ENCODE peak calls at places on chromosomes 12 and 14, in five cellular contexts. D is H1, O is epithelial cell of proximal tubule, H is keratinocyte, R is epithelial cell of esophagus. Z is an unnamed sample.
A peak's percentile ranks its signal among the peaks of the same experiment; 100 is the strongest.

GRCh38 chr14:55913324-55914035 is 204.7 kb upstream of the PELI2 start:
- DNase-seq in D (no peak), O (peak; percentile 27), R (no peak), H (no peak), Z (no peak)

GRCh38 chr12:120800665-120801064 is 75.0 kb downstream of the ACADS start:
- DNase-seq in H (no peak), O (no peak), R (peak; percentile 10), D (no peak), Z (no peak)

GRCh38 chr14:21868442-21869046 is 194.9 kb upstream of the OR4E1 start:
- DNase-seq in H (peak; percentile 33), O (peak; percentile 27), R (peak; percentile 87), D (peak; percentile 88), Z (peak; percentile 39)

GRCh38 chr12:65152586-65152985 is 16.8 kb upstream of the LEMD3 start:
- DNase-seq in R (no peak), H (no peak), D (no peak), O (no peak), Z (no peak)

GRCh38 chr14:65332141-65332871 is 80.2 kb upstream of the FUT8 start:
- DNase-seq in D (no peak), H (no peak), R (peak; percentile 39), O (no peak), Z (no peak)

GRCh38 chr12:49867580-49868341 is 24.9 kb upstream of the BCDIN3D start:
- DNase-seq in R (peak; percentile 33), O (no peak), H (no peak), D (peak; percentile 24), Z (peak; percentile 57)

GRCh38 chr12:108232565-108232964 is 103.5 kb downstream of the WSCD2 start:
- DNase-seq in R (peak; percentile 4), D (no peak), H (no peak), O (no peak), Z (peak; percentile 18)

GRCh38 chr14:99157246-99157645 is 114.8 kb downstream of the BCL11B start:
- DNase-seq in D (peak; percentile 29), R (no peak), H (no peak), O (no peak), Z (no peak)

GRCh38 chr14:50816419-50817047 is 14.4 kb downstream of the NIN start:
- DNase-seq in D (no peak), R (no peak), O (no peak), H (no peak), Z (no peak)

GRCh38 chr12:68482660-68483059 is 128.0 kb upstream of the RAP1B start:
- DNase-seq in O (no peak), H (no peak), R (peak; percentile 65), D (no peak), Z (no peak)

GRCh38 chr12:96445743-96446655 is 43.4 kb upstream of the CFAP54 start:
- DNase-seq in O (no peak), H (peak; percentile 73), D (no peak), R (peak; percentile 96), Z (peak; percentile 63)

GRCh38 chr12:131458048-131458374 is 252.9 kb upstream of the SFSWAP start:
- DNase-seq in R (no peak), H (no peak), O (no peak), D (no peak), Z (no peak)

GRCh38 chr12:6312529-6313325 is 2.2 kb downstream of the PLEKHG6 start:
- DNase-seq in D (peak; percentile 83), R (peak; percentile 93), H (peak; percentile 90), O (no peak), Z (peak; percentile 68)

GRCh38 chr12:66426696-66427095 is 124.4 kb downstream of the HELB start:
- DNase-seq in D (no peak), O (no peak), H (no peak), R (no peak), Z (no peak)

GRCh38 chr12:101230547-101230946 is 20.5 kb upstream of the SLC5A8 start:
- DNase-seq in H (peak; percentile 54), R (peak; percentile 90), D (no peak), O (peak; percentile 76), Z (peak; percentile 54)

GRCh38 chr14:20632448-20632830 is 9.1 kb downstream of the OR6S1 start:
- DNase-seq in O (no peak), D (no peak), H (no peak), R (peak; percentile 27), Z (no peak)

GRCh38 chr14:28652782-28653181 is 113.8 kb upstream of the FOXG1 start:
- DNase-seq in O (no peak), R (peak; percentile 92), D (no peak), H (peak; percentile 41), Z (peak; percentile 69)

GRCh38 chr12:100248886-100249285 is 18.0 kb downstream of the DEPDC4 start:
- DNase-seq in R (no peak), D (no peak), H (no peak), O (no peak), Z (no peak)

GRCh38 chr12:21815306-21816062 is 41.0 kb upstream of the KCNJ8 start:
- DNase-seq in O (no peak), H (no peak), D (no peak), R (no peak), Z (no peak)

GRCh38 chr14:25049127-25049558 is 804 bp downstream of the STXBP6 start:
- DNase-seq in R (no peak), H (no peak), O (no peak), D (peak; percentile 76), Z (no peak)

GRCh38 chr12:82524020-82524419 is 162.7 kb upstream of the TMTC2 start:
- DNase-seq in O (peak; percentile 38), R (no peak), H (no peak), D (no peak), Z (no peak)

GRCh38 chr14:106838991-106839769 is 1312.8 kb downstream of the TMEM121 start:
- DNase-seq in R (no peak), H (no peak), D (no peak), O (no peak), Z (no peak)
- TF ChIP-seq CTCF in R (no peak), H (no peak), D (no peak), O (no peak), Z (no peak)

GRCh38 chr12:9319044-9319841 is 111.0 kb upstream of the PZP start:
- DNase-seq in R (no peak), O (no peak), H (no peak), D (no peak), Z (no peak)
- TF ChIP-seq CTCF in R (no peak), O (peak; percentile 13), H (no peak), D (no peak), Z (no peak)

GRCh38 chr12:105555556-105555973 is 225.1 kb downstream of the C12orf75 start:
- DNase-seq in R (peak; percentile 34), D (no peak), H (no peak), O (peak; percentile 15), Z (no peak)

GRCh38 chr12:105554223-105554678 is 223.8 kb downstream of the C12orf75 start:
- DNase-seq in D (no peak), R (no peak), H (no peak), O (no peak), Z (no peak)

GRCh38 chr12:105554856-105555255 is 224.4 kb downstream of the C12orf75 start:
- DNase-seq in O (no peak), D (no peak), R (no peak), H (no peak), Z (no peak)

GRCh38 chr12:105547786-105548185 is 217.3 kb downstream of the C12orf75 start:
- DNase-seq in O (no peak), R (no peak), D (no peak), H (no peak), Z (no peak)

GRCh38 chr12:105552056-105552455 is 221.6 kb downstream of the C12orf75 start:
- DNase-seq in D (no peak), O (no peak), H (no peak), R (no peak), Z (no peak)
- TF ChIP-seq CTCF in D (no peak), O (no peak), H (no peak), R (no peak), Z (no peak)

GRCh38 chr12:98422809-98423208 is 92.6 kb upstream of the TMPO start:
- DNase-seq in O (no peak), H (no peak), R (peak; percentile 35), D (peak; percentile 80), Z (no peak)
- TF ChIP-seq CTCF in O (peak; percentile 70), H (peak; percentile 47), R (peak; percentile 31), D (peak; percentile 69), Z (no peak)

GRCh38 chr14:67941456-67942018 is 122.0 kb downstream of the RAD51B start:
- DNase-seq in H (no peak), D (no peak), R (peak; percentile 13), O (no peak), Z (no peak)

GRCh38 chr14:67942311-67942710 is 122.7 kb downstream of the RAD51B start:
- DNase-seq in D (no peak), H (no peak), O (no peak), R (no peak), Z (no peak)

GRCh38 chr14:67944605-67945004 is 125.0 kb downstream of the RAD51B start:
- DNase-seq in H (no peak), R (no peak), O (no peak), D (no peak), Z (no peak)

GRCh38 chr14:67940894-67941455 is 121.4 kb downstream of the RAD51B start:
- DNase-seq in O (peak; percentile 60), H (no peak), R (no peak), D (no peak), Z (no peak)

DNA sequence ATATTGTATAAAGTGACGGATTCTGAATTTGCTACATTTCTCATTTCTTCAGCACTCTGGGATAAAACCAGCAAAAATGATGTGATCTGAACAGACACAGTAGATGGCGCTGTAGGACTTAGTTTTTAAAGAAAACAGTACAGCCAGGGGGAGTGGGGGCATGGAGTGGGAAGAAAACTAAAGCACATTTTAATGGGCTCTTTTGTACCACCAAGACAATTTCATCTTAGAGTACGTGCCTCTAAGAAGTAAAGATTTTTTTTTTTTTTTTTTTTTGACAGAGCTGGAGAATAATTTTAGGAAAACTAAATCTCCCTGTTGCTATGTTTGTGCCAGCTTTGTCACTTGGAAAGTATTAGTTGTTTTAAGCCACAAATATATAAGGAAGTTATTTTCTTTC is 124.4 kb downstream of the RAD51B start:
- DNase-seq in H (no peak), O (peak; percentile 67), D (peak; percentile 60), R (peak; percentile 76), Z (peak; percentile 50)
- TF ChIP-seq CTCF in H (peak; percentile 71), O (peak; percentile 75), D (peak; percentile 70), R (peak; percentile 61), Z (peak; percentile 68)

GRCh38 chr12:53754633-53755261 is 3.0 kb upstream of the CISTR start:
- DNase-seq in H (no peak), R (no peak), D (no peak), O (no peak), Z (no peak)

GRCh38 chr12:53756300-53757094 is 4.7 kb upstream of the CISTR start:
- DNase-seq in D (peak; percentile 56), R (no peak), H (no peak), O (no peak), Z (no peak)

GRCh38 chr12:53754196-53754595 is 2.4 kb upstream of the CISTR start:
- DNase-seq in R (no peak), H (no peak), O (no peak), D (no peak), Z (no peak)

GRCh38 chr12:53757095-53757770 is 5.5 kb upstream of the CISTR start:
- DNase-seq in O (no peak), D (peak; percentile 99), H (no peak), R (peak; percentile 65), Z (no peak)

GRCh38 chr12:53755451-53756290 is 3.9 kb upstream of the CISTR start:
- DNase-seq in D (peak; percentile 57), H (no peak), R (no peak), O (no peak), Z (no peak)
- TF ChIP-seq CTCF in D (peak; percentile 54), H (no peak), R (no peak), O (peak; percentile 10), Z (no peak)